ENCODE peak calls at places on chromosomes 16 and 17, in ten cellular contexts. One of them, this sample, is unnamed.

GRCh38 chr17:78824240-78824639 is 16.4 kb downstream of the USP36 start:
- DNase-seq in cerebellar cortex: no peak
- DNase-seq in HCEC 1CT: no peak
- DNase-seq in naive thymus-derived CD8-positive, alpha-beta T cell: no peak
- DNase-seq in stimulated activated naive B cell treated with anti-CD40 and anti-IgM and Interleukin-4, amounts not matched to agents 10 μg/mL and 1 μg/mL and 100 μg/mL, for 72 hours: no peak
- DNase-seq in activated T-helper 1 cell treated with anti-CD3 and anti-CD28 coated beads, Interleukin-2, amount 50 U/mL, for 16 hours: no peak
- DNase-seq in iris pigment epithelial cell: no peak
- DNase-seq in mammary epithelial cell: no peak
- DNase-seq in endothelial cell of umbilical vein: no peak
- DNase-seq in cardiac fibroblast: no peak
- DNase-seq in this sample: no peak

GRCh38 chr16:86355538-86355937 is 154.8 kb upstream of the FOXF1 start:
- DNase-seq in cerebellar cortex: no peak
- DNase-seq in HCEC 1CT: peak; percentile 92
- DNase-seq in naive thymus-derived CD8-positive, alpha-beta T cell: no peak
- DNase-seq in stimulated activated naive B cell treated with anti-CD40 and anti-IgM and Interleukin-4, amounts not matched to agents 10 μg/mL and 1 μg/mL and 100 μg/mL, for 72 hours: no peak
- DNase-seq in activated T-helper 1 cell treated with anti-CD3 and anti-CD28 coated beads, Interleukin-2, amount 50 U/mL, for 16 hours: no peak
- DNase-seq in iris pigment epithelial cell: peak; percentile 93
- DNase-seq in mammary epithelial cell: peak; percentile 55
- DNase-seq in endothelial cell of umbilical vein: no peak
- DNase-seq in cardiac fibroblast: peak; percentile 75
- DNase-seq in this sample: no peak

GRCh38 chr16:24906199-24906808 is 60.5 kb downstream of the SLC5A11 start:
- DNase-seq in cerebellar cortex: peak; percentile 27
- DNase-seq in HCEC 1CT: peak; percentile 22
- DNase-seq in naive thymus-derived CD8-positive, alpha-beta T cell: no peak
- DNase-seq in stimulated activated naive B cell treated with anti-CD40 and anti-IgM and Interleukin-4, amounts not matched to agents 10 μg/mL and 1 μg/mL and 100 μg/mL, for 72 hours: no peak
- DNase-seq in activated T-helper 1 cell treated with anti-CD3 and anti-CD28 coated beads, Interleukin-2, amount 50 U/mL, for 16 hours: no peak
- DNase-seq in iris pigment epithelial cell: peak; percentile 32
- DNase-seq in mammary epithelial cell: no peak
- DNase-seq in endothelial cell of umbilical vein: peak; percentile 51
- DNase-seq in cardiac fibroblast: peak; percentile 54
- DNase-seq in this sample: peak; percentile 32

GRCh38 chr17:34511265-34511664 is 68.1 kb upstream of the TMEM132E start:
- DNase-seq in cerebellar cortex: peak; percentile 34
- DNase-seq in HCEC 1CT: no peak
- DNase-seq in naive thymus-derived CD8-positive, alpha-beta T cell: no peak
- DNase-seq in stimulated activated naive B cell treated with anti-CD40 and anti-IgM and Interleukin-4, amounts not matched to agents 10 μg/mL and 1 μg/mL and 100 μg/mL, for 72 hours: no peak
- DNase-seq in activated T-helper 1 cell treated with anti-CD3 and anti-CD28 coated beads, Interleukin-2, amount 50 U/mL, for 16 hours: no peak
- DNase-seq in iris pigment epithelial cell: no peak
- DNase-seq in mammary epithelial cell: no peak
- DNase-seq in endothelial cell of umbilical vein: no peak
- DNase-seq in cardiac fibroblast: no peak
- DNase-seq in this sample: no peak

GRCh38 chr17:14228903-14229302 is 7.8 kb downstream of the CDRT15 start:
- DNase-seq in cerebellar cortex: peak; percentile 8
- DNase-seq in HCEC 1CT: peak; percentile 22
- DNase-seq in naive thymus-derived CD8-positive, alpha-beta T cell: no peak
- DNase-seq in stimulated activated naive B cell treated with anti-CD40 and anti-IgM and Interleukin-4, amounts not matched to agents 10 μg/mL and 1 μg/mL and 100 μg/mL, for 72 hours: no peak
- DNase-seq in activated T-helper 1 cell treated with anti-CD3 and anti-CD28 coated beads, Interleukin-2, amount 50 U/mL, for 16 hours: no peak
- DNase-seq in iris pigment epithelial cell: peak; percentile 31
- DNase-seq in mammary epithelial cell: no peak
- DNase-seq in endothelial cell of umbilical vein: no peak
- DNase-seq in cardiac fibroblast: no peak
- DNase-seq in this sample: no peak

GRCh38 chr17:68401288-68401687 is 56.0 kb downstream of the WIPI1 start:
- DNase-seq in cerebellar cortex: no peak
- DNase-seq in HCEC 1CT: no peak
- DNase-seq in naive thymus-derived CD8-positive, alpha-beta T cell: no peak
- DNase-seq in stimulated activated naive B cell treated with anti-CD40 and anti-IgM and Interleukin-4, amounts not matched to agents 10 μg/mL and 1 μg/mL and 100 μg/mL, for 72 hours: no peak
- DNase-seq in activated T-helper 1 cell treated with anti-CD3 and anti-CD28 coated beads, Interleukin-2, amount 50 U/mL, for 16 hours: no peak
- DNase-seq in iris pigment epithelial cell: no peak
- DNase-seq in mammary epithelial cell: no peak
- DNase-seq in endothelial cell of umbilical vein: no peak
- DNase-seq in cardiac fibroblast: no peak
- DNase-seq in this sample: no peak

GRCh38 chr16:87948119-87948545 is 3.1 kb upstream of the BANP start:
- DNase-seq in cerebellar cortex: no peak
- DNase-seq in HCEC 1CT: no peak
- DNase-seq in naive thymus-derived CD8-positive, alpha-beta T cell: no peak
- DNase-seq in stimulated activated naive B cell treated with anti-CD40 and anti-IgM and Interleukin-4, amounts not matched to agents 10 μg/mL and 1 μg/mL and 100 μg/mL, for 72 hours: no peak
- DNase-seq in activated T-helper 1 cell treated with anti-CD3 and anti-CD28 coated beads, Interleukin-2, amount 50 U/mL, for 16 hours: no peak
- DNase-seq in iris pigment epithelial cell: no peak
- DNase-seq in mammary epithelial cell: no peak
- DNase-seq in endothelial cell of umbilical vein: no peak
- DNase-seq in cardiac fibroblast: no peak
- DNase-seq in this sample: no peak

GRCh38 chr17:49224198-49224996 is 6.2 kb downstream of the PHOSPHO1 start:
- DNase-seq in cerebellar cortex: no peak
- DNase-seq in HCEC 1CT: no peak
- DNase-seq in naive thymus-derived CD8-positive, alpha-beta T cell: peak; percentile 61
- DNase-seq in stimulated activated naive B cell treated with anti-CD40 and anti-IgM and Interleukin-4, amounts not matched to agents 10 μg/mL and 1 μg/mL and 100 μg/mL, for 72 hours: no peak
- DNase-seq in activated T-helper 1 cell treated with anti-CD3 and anti-CD28 coated beads, Interleukin-2, amount 50 U/mL, for 16 hours: peak; percentile 26
- DNase-seq in iris pigment epithelial cell: no peak
- DNase-seq in mammary epithelial cell: no peak
- DNase-seq in endothelial cell of umbilical vein: no peak
- DNase-seq in cardiac fibroblast: no peak
- DNase-seq in this sample: no peak

GRCh38 chr17:17714879-17715278 is 33.6 kb downstream of the RAI1 start:
- DNase-seq in cerebellar cortex: no peak
- DNase-seq in HCEC 1CT: no peak
- DNase-seq in naive thymus-derived CD8-positive, alpha-beta T cell: no peak
- DNase-seq in stimulated activated naive B cell treated with anti-CD40 and anti-IgM and Interleukin-4, amounts not matched to agents 10 μg/mL and 1 μg/mL and 100 μg/mL, for 72 hours: no peak
- DNase-seq in activated T-helper 1 cell treated with anti-CD3 and anti-CD28 coated beads, Interleukin-2, amount 50 U/mL, for 16 hours: no peak
- DNase-seq in iris pigment epithelial cell: no peak
- DNase-seq in mammary epithelial cell: no peak
- DNase-seq in endothelial cell of umbilical vein: no peak
- DNase-seq in cardiac fibroblast: no peak
- DNase-seq in this sample: no peak

GRCh38 chr17:2709173-2709661 is 2.3 kb downstream of the CLUH start:
- DNase-seq in cerebellar cortex: no peak
- DNase-seq in HCEC 1CT: no peak
- DNase-seq in naive thymus-derived CD8-positive, alpha-beta T cell: no peak
- DNase-seq in stimulated activated naive B cell treated with anti-CD40 and anti-IgM and Interleukin-4, amounts not matched to agents 10 μg/mL and 1 μg/mL and 100 μg/mL, for 72 hours: peak; percentile 56
- DNase-seq in activated T-helper 1 cell treated with anti-CD3 and anti-CD28 coated beads, Interleukin-2, amount 50 U/mL, for 16 hours: no peak
- DNase-seq in iris pigment epithelial cell: no peak
- DNase-seq in mammary epithelial cell: peak; percentile 58
- DNase-seq in endothelial cell of umbilical vein: no peak
- DNase-seq in cardiac fibroblast: no peak
- DNase-seq in this sample: peak; percentile 30

GRCh38 chr17:8084250-8084649 is 3.3 kb downstream of the ALOX12B start:
- DNase-seq in cerebellar cortex: no peak
- DNase-seq in HCEC 1CT: no peak
- DNase-seq in naive thymus-derived CD8-positive, alpha-beta T cell: no peak
- DNase-seq in stimulated activated naive B cell treated with anti-CD40 and anti-IgM and Interleukin-4, amounts not matched to agents 10 μg/mL and 1 μg/mL and 100 μg/mL, for 72 hours: no peak
- DNase-seq in activated T-helper 1 cell treated with anti-CD3 and anti-CD28 coated beads, Interleukin-2, amount 50 U/mL, for 16 hours: no peak
- DNase-seq in iris pigment epithelial cell: no peak
- DNase-seq in mammary epithelial cell: peak; percentile 32
- DNase-seq in endothelial cell of umbilical vein: no peak
- DNase-seq in cardiac fibroblast: no peak
- DNase-seq in this sample: no peak

GRCh38 chr17:66945451-66945850 is 19.1 kb upstream of the CACNG4 start:
- DNase-seq in cerebellar cortex: no peak
- DNase-seq in HCEC 1CT: no peak
- DNase-seq in naive thymus-derived CD8-positive, alpha-beta T cell: no peak
- DNase-seq in stimulated activated naive B cell treated with anti-CD40 and anti-IgM and Interleukin-4, amounts not matched to agents 10 μg/mL and 1 μg/mL and 100 μg/mL, for 72 hours: no peak
- DNase-seq in activated T-helper 1 cell treated with anti-CD3 and anti-CD28 coated beads, Interleukin-2, amount 50 U/mL, for 16 hours: no peak
- DNase-seq in iris pigment epithelial cell: no peak
- DNase-seq in mammary epithelial cell: no peak
- DNase-seq in endothelial cell of umbilical vein: no peak
- DNase-seq in cardiac fibroblast: no peak
- DNase-seq in this sample: no peak

GRCh38 chr17:39612291-39612894 is 4.7 kb upstream of the NEUROD2 start:
- DNase-seq in cerebellar cortex: peak; percentile 62
- DNase-seq in HCEC 1CT: no peak
- DNase-seq in naive thymus-derived CD8-positive, alpha-beta T cell: no peak
- DNase-seq in stimulated activated naive B cell treated with anti-CD40 and anti-IgM and Interleukin-4, amounts not matched to agents 10 μg/mL and 1 μg/mL and 100 μg/mL, for 72 hours: no peak
- DNase-seq in activated T-helper 1 cell treated with anti-CD3 and anti-CD28 coated beads, Interleukin-2, amount 50 U/mL, for 16 hours: no peak
- DNase-seq in iris pigment epithelial cell: no peak
- DNase-seq in mammary epithelial cell: no peak
- DNase-seq in endothelial cell of umbilical vein: no peak
- DNase-seq in cardiac fibroblast: no peak
- DNase-seq in this sample: no peak

GRCh38 chr16:53726625-53727024 is 22.7 kb downstream of the FTO start:
- DNase-seq in cerebellar cortex: no peak
- DNase-seq in HCEC 1CT: peak; percentile 43
- DNase-seq in naive thymus-derived CD8-positive, alpha-beta T cell: no peak
- DNase-seq in stimulated activated naive B cell treated with anti-CD40 and anti-IgM and Interleukin-4, amounts not matched to agents 10 μg/mL and 1 μg/mL and 100 μg/mL, for 72 hours: no peak
- DNase-seq in activated T-helper 1 cell treated with anti-CD3 and anti-CD28 coated beads, Interleukin-2, amount 50 U/mL, for 16 hours: no peak
- DNase-seq in iris pigment epithelial cell: peak; percentile 45
- DNase-seq in mammary epithelial cell: peak; percentile 36
- DNase-seq in endothelial cell of umbilical vein: no peak
- DNase-seq in cardiac fibroblast: peak; percentile 11
- DNase-seq in this sample: no peak

GRCh38 chr17:67488768-67489167 is 111.7 kb downstream of the PITPNC1 start:
- DNase-seq in cerebellar cortex: no peak
- DNase-seq in HCEC 1CT: no peak
- DNase-seq in naive thymus-derived CD8-positive, alpha-beta T cell: no peak
- DNase-seq in stimulated activated naive B cell treated with anti-CD40 and anti-IgM and Interleukin-4, amounts not matched to agents 10 μg/mL and 1 μg/mL and 100 μg/mL, for 72 hours: no peak
- DNase-seq in activated T-helper 1 cell treated with anti-CD3 and anti-CD28 coated beads, Interleukin-2, amount 50 U/mL, for 16 hours: no peak
- DNase-seq in iris pigment epithelial cell: no peak
- DNase-seq in mammary epithelial cell: no peak
- DNase-seq in endothelial cell of umbilical vein: no peak
- DNase-seq in cardiac fibroblast: no peak
- DNase-seq in this sample: no peak

GRCh38 chr17:69175812-69176517 is 34.3 kb upstream of the ABCA6 start:
- DNase-seq in cerebellar cortex: no peak
- DNase-seq in HCEC 1CT: peak; percentile 92
- DNase-seq in naive thymus-derived CD8-positive, alpha-beta T cell: no peak
- DNase-seq in stimulated activated naive B cell treated with anti-CD40 and anti-IgM and Interleukin-4, amounts not matched to agents 10 μg/mL and 1 μg/mL and 100 μg/mL, for 72 hours: no peak
- DNase-seq in activated T-helper 1 cell treated with anti-CD3 and anti-CD28 coated beads, Interleukin-2, amount 50 U/mL, for 16 hours: no peak
- DNase-seq in iris pigment epithelial cell: peak; percentile 96
- DNase-seq in mammary epithelial cell: peak; percentile 87
- DNase-seq in endothelial cell of umbilical vein: peak; percentile 42
- DNase-seq in cardiac fibroblast: peak; percentile 96
- DNase-seq in this sample: peak; percentile 50

GRCh38 chr16:80527297-80527696 is 13.5 kb upstream of the DYNLRB2 start:
- DNase-seq in cerebellar cortex: no peak
- DNase-seq in HCEC 1CT: no peak
- DNase-seq in naive thymus-derived CD8-positive, alpha-beta T cell: peak; percentile 15
- DNase-seq in stimulated activated naive B cell treated with anti-CD40 and anti-IgM and Interleukin-4, amounts not matched to agents 10 μg/mL and 1 μg/mL and 100 μg/mL, for 72 hours: peak; percentile 23
- DNase-seq in activated T-helper 1 cell treated with anti-CD3 and anti-CD28 coated beads, Interleukin-2, amount 50 U/mL, for 16 hours: no peak
- DNase-seq in iris pigment epithelial cell: peak; percentile 25
- DNase-seq in mammary epithelial cell: peak; percentile 11
- DNase-seq in endothelial cell of umbilical vein: peak; percentile 57
- DNase-seq in cardiac fibroblast: peak; percentile 55
- DNase-seq in this sample: peak; percentile 55

GRCh38 chr17:7854851-7855642 is at the start of gene TMEM88:
- DNase-seq in cerebellar cortex: no peak
- DNase-seq in HCEC 1CT: no peak
- DNase-seq in naive thymus-derived CD8-positive, alpha-beta T cell: no peak
- DNase-seq in stimulated activated naive B cell treated with anti-CD40 and anti-IgM and Interleukin-4, amounts not matched to agents 10 μg/mL and 1 μg/mL and 100 μg/mL, for 72 hours: no peak
- DNase-seq in activated T-helper 1 cell treated with anti-CD3 and anti-CD28 coated beads, Interleukin-2, amount 50 U/mL, for 16 hours: no peak
- DNase-seq in iris pigment epithelial cell: no peak
- DNase-seq in mammary epithelial cell: no peak
- DNase-seq in endothelial cell of umbilical vein: peak; percentile 39
- DNase-seq in cardiac fibroblast: no peak
- DNase-seq in this sample: no peak

GRCh38 chr16:87854053-87854906 is 15.0 kb downstream of the SLC7A5 start:
- DNase-seq in cerebellar cortex: no peak
- DNase-seq in HCEC 1CT: no peak
- DNase-seq in naive thymus-derived CD8-positive, alpha-beta T cell: no peak
- DNase-seq in stimulated activated naive B cell treated with anti-CD40 and anti-IgM and Interleukin-4, amounts not matched to agents 10 μg/mL and 1 μg/mL and 100 μg/mL, for 72 hours: no peak
- DNase-seq in activated T-helper 1 cell treated with anti-CD3 and anti-CD28 coated beads, Interleukin-2, amount 50 U/mL, for 16 hours: no peak
- DNase-seq in iris pigment epithelial cell: no peak
- DNase-seq in mammary epithelial cell: peak; percentile 87
- DNase-seq in endothelial cell of umbilical vein: no peak
- DNase-seq in cardiac fibroblast: peak; percentile 47
- DNase-seq in this sample: peak; percentile 98

GRCh38 chr17:41223821-41224220 is 2.6 kb upstream of the KRTAP9-2 start:
- DNase-seq in cerebellar cortex: no peak
- DNase-seq in HCEC 1CT: peak; percentile 1
- DNase-seq in naive thymus-derived CD8-positive, alpha-beta T cell: no peak
- DNase-seq in stimulated activated naive B cell treated with anti-CD40 and anti-IgM and Interleukin-4, amounts not matched to agents 10 μg/mL and 1 μg/mL and 100 μg/mL, for 72 hours: no peak
- DNase-seq in activated T-helper 1 cell treated with anti-CD3 and anti-CD28 coated beads, Interleukin-2, amount 50 U/mL, for 16 hours: no peak
- DNase-seq in iris pigment epithelial cell: peak; percentile 29
- DNase-seq in mammary epithelial cell: no peak
- DNase-seq in endothelial cell of umbilical vein: no peak
- DNase-seq in cardiac fibroblast: peak; percentile 1
- DNase-seq in this sample: no peak

GRCh38 chr17:7916799-7917198 is 710 bp upstream of the RNF227 start:
- DNase-seq in cerebellar cortex: no peak
- DNase-seq in HCEC 1CT: no peak
- DNase-seq in naive thymus-derived CD8-positive, alpha-beta T cell: no peak
- DNase-seq in stimulated activated naive B cell treated with anti-CD40 and anti-IgM and Interleukin-4, amounts not matched to agents 10 μg/mL and 1 μg/mL and 100 μg/mL, for 72 hours: no peak
- DNase-seq in activated T-helper 1 cell treated with anti-CD3 and anti-CD28 coated beads, Interleukin-2, amount 50 U/mL, for 16 hours: no peak
- DNase-seq in iris pigment epithelial cell: peak; percentile 65
- DNase-seq in mammary epithelial cell: peak; percentile 11
- DNase-seq in endothelial cell of umbilical vein: no peak
- DNase-seq in cardiac fibroblast: peak; percentile 36
- DNase-seq in this sample: no peak

GRCh38 chr17:2892305-2892971 is 96.2 kb downstream of the RAP1GAP2 start:
- DNase-seq in cerebellar cortex: no peak
- DNase-seq in HCEC 1CT: peak; percentile 67
- DNase-seq in naive thymus-derived CD8-positive, alpha-beta T cell: no peak
- DNase-seq in stimulated activated naive B cell treated with anti-CD40 and anti-IgM and Interleukin-4, amounts not matched to agents 10 μg/mL and 1 μg/mL and 100 μg/mL, for 72 hours: no peak
- DNase-seq in activated T-helper 1 cell treated with anti-CD3 and anti-CD28 coated beads, Interleukin-2, amount 50 U/mL, for 16 hours: no peak
- DNase-seq in iris pigment epithelial cell: peak; percentile 85
- DNase-seq in mammary epithelial cell: peak; percentile 98
- DNase-seq in endothelial cell of umbilical vein: peak; percentile 19
- DNase-seq in cardiac fibroblast: peak; percentile 90
- DNase-seq in this sample: peak; percentile 10

GRCh38 chr17:68455756-68456528 is 1.4 kb downstream of the WIPI1 start:
- DNase-seq in cerebellar cortex: no peak
- DNase-seq in HCEC 1CT: peak; percentile 88
- DNase-seq in naive thymus-derived CD8-positive, alpha-beta T cell: no peak
- DNase-seq in stimulated activated naive B cell treated with anti-CD40 and anti-IgM and Interleukin-4, amounts not matched to agents 10 μg/mL and 1 μg/mL and 100 μg/mL, for 72 hours: no peak
- DNase-seq in activated T-helper 1 cell treated with anti-CD3 and anti-CD28 coated beads, Interleukin-2, amount 50 U/mL, for 16 hours: no peak
- DNase-seq in iris pigment epithelial cell: peak; percentile 95
- DNase-seq in mammary epithelial cell: peak; percentile 92
- DNase-seq in endothelial cell of umbilical vein: no peak
- DNase-seq in cardiac fibroblast: peak; percentile 94
- DNase-seq in this sample: peak; percentile 95

GRCh38 chr16:3878610-3879009 is 1.9 kb downstream of the CREBBP start:
- DNase-seq in cerebellar cortex: no peak
- DNase-seq in HCEC 1CT: no peak
- DNase-seq in naive thymus-derived CD8-positive, alpha-beta T cell: no peak
- DNase-seq in stimulated activated naive B cell treated with anti-CD40 and anti-IgM and Interleukin-4, amounts not matched to agents 10 μg/mL and 1 μg/mL and 100 μg/mL, for 72 hours: no peak
- DNase-seq in activated T-helper 1 cell treated with anti-CD3 and anti-CD28 coated beads, Interleukin-2, amount 50 U/mL, for 16 hours: no peak
- DNase-seq in iris pigment epithelial cell: peak; percentile 44
- DNase-seq in mammary epithelial cell: no peak
- DNase-seq in endothelial cell of umbilical vein: no peak
- DNase-seq in cardiac fibroblast: peak; percentile 29
- DNase-seq in this sample: no peak

GRCh38 chr16:19284207-19284606 is 1.3 kb upstream of the CLEC19A start:
- DNase-seq in cerebellar cortex: peak; percentile 69
- DNase-seq in HCEC 1CT: no peak
- DNase-seq in naive thymus-derived CD8-positive, alpha-beta T cell: no peak
- DNase-seq in stimulated activated naive B cell treated with anti-CD40 and anti-IgM and Interleukin-4, amounts not matched to agents 10 μg/mL and 1 μg/mL and 100 μg/mL, for 72 hours: peak; percentile 34
- DNase-seq in activated T-helper 1 cell treated with anti-CD3 and anti-CD28 coated beads, Interleukin-2, amount 50 U/mL, for 16 hours: no peak
- DNase-seq in iris pigment epithelial cell: peak; percentile 8
- DNase-seq in mammary epithelial cell: peak; percentile 88
- DNase-seq in endothelial cell of umbilical vein: no peak
- DNase-seq in cardiac fibroblast: no peak
- DNase-seq in this sample: no peak

GRCh38 chr17:1713878-1714487 is 3.8 kb upstream of the TLCD2 start:
- DNase-seq in cerebellar cortex: peak; percentile 82
- DNase-seq in HCEC 1CT: peak; percentile 43
- DNase-seq in naive thymus-derived CD8-positive, alpha-beta T cell: no peak
- DNase-seq in stimulated activated naive B cell treated with anti-CD40 and anti-IgM and Interleukin-4, amounts not matched to agents 10 μg/mL and 1 μg/mL and 100 μg/mL, for 72 hours: no peak
- DNase-seq in activated T-helper 1 cell treated with anti-CD3 and anti-CD28 coated beads, Interleukin-2, amount 50 U/mL, for 16 hours: no peak
- DNase-seq in iris pigment epithelial cell: no peak
- DNase-seq in mammary epithelial cell: peak; percentile 40
- DNase-seq in endothelial cell of umbilical vein: peak; percentile 43
- DNase-seq in cardiac fibroblast: no peak
- DNase-seq in this sample: peak; percentile 78

GRCh38 chr16:72122916-72123315 is 29.3 kb downstream of the DHX38 start:
- DNase-seq in cerebellar cortex: no peak
- DNase-seq in HCEC 1CT: no peak
- DNase-seq in naive thymus-derived CD8-positive, alpha-beta T cell: no peak
- DNase-seq in stimulated activated naive B cell treated with anti-CD40 and anti-IgM and Interleukin-4, amounts not matched to agents 10 μg/mL and 1 μg/mL and 100 μg/mL, for 72 hours: no peak
- DNase-seq in activated T-helper 1 cell treated with anti-CD3 and anti-CD28 coated beads, Interleukin-2, amount 50 U/mL, for 16 hours: no peak
- DNase-seq in iris pigment epithelial cell: no peak
- DNase-seq in mammary epithelial cell: no peak
- DNase-seq in endothelial cell of umbilical vein: no peak
- DNase-seq in cardiac fibroblast: no peak
- DNase-seq in this sample: no peak

GRCh38 chr17:80460286-80460881 is 16.0 kb downstream of the NPTX1 start:
- DNase-seq in cerebellar cortex: peak; percentile 60
- DNase-seq in HCEC 1CT: no peak
- DNase-seq in naive thymus-derived CD8-positive, alpha-beta T cell: no peak
- DNase-seq in stimulated activated naive B cell treated with anti-CD40 and anti-IgM and Interleukin-4, amounts not matched to agents 10 μg/mL and 1 μg/mL and 100 μg/mL, for 72 hours: no peak
- DNase-seq in activated T-helper 1 cell treated with anti-CD3 and anti-CD28 coated beads, Interleukin-2, amount 50 U/mL, for 16 hours: no peak
- DNase-seq in iris pigment epithelial cell: no peak
- DNase-seq in mammary epithelial cell: no peak
- DNase-seq in endothelial cell of umbilical vein: no peak
- DNase-seq in cardiac fibroblast: no peak
- DNase-seq in this sample: peak; percentile 32